ENCODE peak calls at places on chromosome 18, in seven cellular contexts. W, P, F, M, C, A and O are unnamed samples.

GRCh38 chr18:36613069-36613468 is 215.7 kb downstream of the TPGS2 start:
- DNase-seq in W (no peak), P (no peak), F (no peak), M (peak), C (no peak), A (no peak), O (no peak)

GRCh38 chr18:74373428-74373827 is 57.8 kb downstream of the C18orf63 start:
- DNase-seq in W (no peak), P (no peak), F (no peak), M (no peak), C (no peak), A (no peak), O (no peak)

GRCh38 chr18:58186258-58186948 is 142.4 kb downstream of the NEDD4L start:
- DNase-seq in W (peak), P (peak), F (no peak), M (no peak), C (no peak), A (peak), O (no peak)

GRCh38 chr18:23735021-23735464 is 45.8 kb downstream of the LAMA3 start:
- DNase-seq in W (no peak), P (no peak), F (no peak), M (no peak), C (no peak), A (no peak), O (no peak)

GRCh38 chr18:4444306-4444705 is 10.8 kb downstream of the DLGAP1 start:
- DNase-seq in W (no peak), P (no peak), F (no peak), M (no peak), C (no peak), A (no peak), O (no peak)

GRCh38 chr18:44651453-44651852 is 29.2 kb upstream of the SETBP1 start:
- DNase-seq in W (no peak), P (no peak), F (no peak), M (no peak), C (no peak), A (peak), O (peak)

GRCh38 chr18:48142994-48143393 is 212.5 kb upstream of the SMAD2 start:
- DNase-seq in W (no peak), P (no peak), F (peak), M (no peak), C (no peak), A (no peak), O (no peak)

GRCh38 chr18:27750014-27750413 is 426.9 kb downstream of the CDH2 start:
- DNase-seq in W (peak), P (no peak), F (no peak), M (no peak), C (no peak), A (peak), O (no peak)

GRCh38 chr18:37551846-37552245 is 13.8 kb downstream of the CELF4 start:
- DNase-seq in W (no peak), P (no peak), F (no peak), M (no peak), C (no peak), A (no peak), O (no peak)

GRCh38 chr18:23094411-23095165 is 40.7 kb upstream of the CABLES1 start:
- DNase-seq in W (no peak), P (no peak), F (no peak), M (no peak), C (no peak), A (no peak), O (peak)

GRCh38 chr18:63099848-63100625 is 219.5 kb downstream of the BCL2 start:
- DNase-seq in W (peak), P (no peak), F (no peak), M (no peak), C (no peak), A (no peak), O (no peak)

GRCh38 chr18:9827856-9828793 is 57.6 kb upstream of the TXNDC2 start:
- DNase-seq in W (peak), P (no peak), F (no peak), M (no peak), C (no peak), A (peak), O (peak)

GRCh38 chr18:59783138-59783537 is 85.9 kb upstream of the CCBE1 start:
- DNase-seq in W (peak), P (peak), F (no peak), M (no peak), C (peak), A (peak), O (no peak)

GRCh38 chr18:10032331-10032979 is 118.6 kb downstream of the VAPA start:
- DNase-seq in W (no peak), P (no peak), F (peak), M (no peak), C (peak), A (no peak), O (no peak)